ENCODE peak calls at places on chromosomes 7 and 10, in nine cellular contexts. One of them, this sample, is unnamed.

GRCh38 chr7:22219739-22220493 is 137.0 kb downstream of the RAPGEF5 start:
- DNase-seq in tibial nerve: no peak
- DNase-seq in mesendoderm: no peak
- DNase-seq in fibroblast of lung: no peak
- DNase-seq in CD4-positive, alpha-beta T cell: no peak
- DNase-seq in right cardiac atrium: no peak
- DNase-seq in right lobe of liver: no peak
- DNase-seq in dorsolateral prefrontal cortex: no peak
- DNase-seq in HCT116: no peak
- DNase-seq in this sample: no peak

GRCh38 chr7:12647364-12648219 is 39.8 kb upstream of the ARL4A start:
- DNase-seq in tibial nerve: no peak
- DNase-seq in mesendoderm: peak; percentile 39
- DNase-seq in fibroblast of lung: peak; percentile 65
- DNase-seq in CD4-positive, alpha-beta T cell: no peak
- DNase-seq in right cardiac atrium: no peak
- DNase-seq in right lobe of liver: no peak
- DNase-seq in dorsolateral prefrontal cortex: no peak
- DNase-seq in HCT116: peak; percentile 80
- DNase-seq in this sample: no peak

GRCh38 chr10:57188846-57189245 is 827.8 kb upstream of the ZWINT start:
- DNase-seq in tibial nerve: no peak
- DNase-seq in mesendoderm: no peak
- DNase-seq in fibroblast of lung: no peak
- DNase-seq in CD4-positive, alpha-beta T cell: no peak
- DNase-seq in right cardiac atrium: no peak
- DNase-seq in right lobe of liver: no peak
- DNase-seq in dorsolateral prefrontal cortex: no peak
- DNase-seq in HCT116: no peak
- DNase-seq in this sample: no peak

GRCh38 chr10:132383751-132384181 is 13.2 kb upstream of the PWWP2B start:
- DNase-seq in tibial nerve: no peak
- DNase-seq in mesendoderm: no peak
- DNase-seq in fibroblast of lung: no peak
- DNase-seq in CD4-positive, alpha-beta T cell: no peak
- DNase-seq in right cardiac atrium: peak; percentile 8
- DNase-seq in right lobe of liver: no peak
- DNase-seq in dorsolateral prefrontal cortex: no peak
- DNase-seq in HCT116: no peak
- DNase-seq in this sample: peak; percentile 34

GRCh38 chr7:1357601-1358271 is 101.5 kb downstream of the MICALL2 start:
- DNase-seq in tibial nerve: no peak
- DNase-seq in mesendoderm: no peak
- DNase-seq in fibroblast of lung: no peak
- DNase-seq in CD4-positive, alpha-beta T cell: no peak
- DNase-seq in right cardiac atrium: no peak
- DNase-seq in right lobe of liver: no peak
- DNase-seq in dorsolateral prefrontal cortex: peak; percentile 30
- DNase-seq in HCT116: no peak
- DNase-seq in this sample: peak; percentile 29

GRCh38 chr10:123096452-123096851 is 39.3 kb upstream of the HMX3 start:
- DNase-seq in tibial nerve: no peak
- DNase-seq in mesendoderm: peak; percentile 12
- DNase-seq in fibroblast of lung: no peak
- DNase-seq in CD4-positive, alpha-beta T cell: no peak
- DNase-seq in right cardiac atrium: no peak
- DNase-seq in right lobe of liver: no peak
- DNase-seq in dorsolateral prefrontal cortex: no peak
- DNase-seq in HCT116: no peak
- DNase-seq in this sample: no peak

GRCh38 chr7:4871930-4872675 is 10.3 kb upstream of the PAPOLB start:
- DNase-seq in tibial nerve: no peak
- DNase-seq in mesendoderm: peak; percentile 87
- DNase-seq in fibroblast of lung: no peak
- DNase-seq in CD4-positive, alpha-beta T cell: no peak
- DNase-seq in right cardiac atrium: no peak
- DNase-seq in right lobe of liver: no peak
- DNase-seq in dorsolateral prefrontal cortex: no peak
- DNase-seq in HCT116: no peak
- DNase-seq in this sample: no peak

GRCh38 chr10:94129393-94130130 is 135.8 kb downstream of the PLCE1 start:
- DNase-seq in tibial nerve: no peak
- DNase-seq in mesendoderm: no peak
- DNase-seq in fibroblast of lung: peak; percentile 63
- DNase-seq in CD4-positive, alpha-beta T cell: no peak
- DNase-seq in right cardiac atrium: peak; percentile 42
- DNase-seq in right lobe of liver: no peak
- DNase-seq in dorsolateral prefrontal cortex: no peak
- DNase-seq in HCT116: no peak
- DNase-seq in this sample: no peak

GRCh38 chr10:51425431-51425830 is 274.0 kb downstream of the CSTF2T start:
- DNase-seq in tibial nerve: no peak
- DNase-seq in mesendoderm: no peak
- DNase-seq in fibroblast of lung: peak; percentile 64
- DNase-seq in CD4-positive, alpha-beta T cell: no peak
- DNase-seq in right cardiac atrium: peak; percentile 31
- DNase-seq in right lobe of liver: no peak
- DNase-seq in dorsolateral prefrontal cortex: no peak
- DNase-seq in HCT116: no peak
- DNase-seq in this sample: no peak

GRCh38 chr10:132328738-132329137 is 3.3 kb upstream of the LRRC27 start:
- DNase-seq in tibial nerve: no peak
- DNase-seq in mesendoderm: no peak
- DNase-seq in fibroblast of lung: no peak
- DNase-seq in CD4-positive, alpha-beta T cell: no peak
- DNase-seq in right cardiac atrium: peak; percentile 87
- DNase-seq in right lobe of liver: no peak
- DNase-seq in dorsolateral prefrontal cortex: no peak
- DNase-seq in HCT116: no peak
- DNase-seq in this sample: peak; percentile 39

GRCh38 chr7:146937836-146938235 is 821.2 kb downstream of the CNTNAP2 start:
- DNase-seq in tibial nerve: no peak
- DNase-seq in mesendoderm: no peak
- DNase-seq in fibroblast of lung: no peak
- DNase-seq in CD4-positive, alpha-beta T cell: no peak
- DNase-seq in right cardiac atrium: no peak
- DNase-seq in right lobe of liver: no peak
- DNase-seq in dorsolateral prefrontal cortex: no peak
- DNase-seq in HCT116: no peak
- DNase-seq in this sample: no peak

GRCh38 chr10:121722665-121723064 is 124.4 kb upstream of the FGFR2 start:
- DNase-seq in tibial nerve: no peak
- DNase-seq in mesendoderm: no peak
- DNase-seq in fibroblast of lung: no peak
- DNase-seq in CD4-positive, alpha-beta T cell: no peak
- DNase-seq in right cardiac atrium: no peak
- DNase-seq in right lobe of liver: no peak
- DNase-seq in dorsolateral prefrontal cortex: no peak
- DNase-seq in HCT116: no peak
- DNase-seq in this sample: no peak

GRCh38 chr10:126063353-126063791 is 167.0 kb downstream of the FANK1 start:
- DNase-seq in tibial nerve: no peak
- DNase-seq in mesendoderm: peak; percentile 40
- DNase-seq in fibroblast of lung: peak; percentile 82
- DNase-seq in CD4-positive, alpha-beta T cell: no peak
- DNase-seq in right cardiac atrium: no peak
- DNase-seq in right lobe of liver: no peak
- DNase-seq in dorsolateral prefrontal cortex: no peak
- DNase-seq in HCT116: peak; percentile 19
- DNase-seq in this sample: no peak

GRCh38 chr10:92490387-92490786 is 83.5 kb downstream of the IDE start:
- DNase-seq in tibial nerve: no peak
- DNase-seq in mesendoderm: no peak
- DNase-seq in fibroblast of lung: no peak
- DNase-seq in CD4-positive, alpha-beta T cell: no peak
- DNase-seq in right cardiac atrium: no peak
- DNase-seq in right lobe of liver: no peak
- DNase-seq in dorsolateral prefrontal cortex: no peak
- DNase-seq in HCT116: no peak
- DNase-seq in this sample: no peak

DNA sequence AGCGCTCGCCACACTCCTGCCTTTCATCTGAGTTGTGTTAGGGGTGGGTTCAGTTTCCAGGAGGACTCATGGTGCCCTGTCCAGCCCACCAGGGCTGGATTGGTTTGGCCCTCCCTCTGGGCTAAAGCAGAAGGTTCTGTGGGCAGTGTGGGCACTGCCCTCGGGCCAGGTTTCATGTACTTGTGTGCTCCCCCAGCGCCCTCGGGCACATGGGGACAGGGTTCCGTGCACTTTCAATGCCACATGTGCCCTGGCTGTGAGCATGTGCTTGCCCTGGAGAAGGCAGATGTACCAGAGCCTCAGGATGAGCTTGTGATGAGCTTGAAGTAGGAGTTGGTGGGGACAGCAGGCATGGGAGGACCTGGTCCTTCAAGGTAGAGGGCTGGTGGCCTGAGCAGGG is 35.6 kb upstream of the ZNF716 start:
- DNase-seq in tibial nerve: no peak
- DNase-seq in mesendoderm: no peak
- DNase-seq in fibroblast of lung: no peak
- DNase-seq in CD4-positive, alpha-beta T cell: no peak
- DNase-seq in right cardiac atrium: no peak
- DNase-seq in right lobe of liver: no peak
- DNase-seq in dorsolateral prefrontal cortex: no peak
- DNase-seq in HCT116: no peak
- DNase-seq in this sample: no peak
- H3K27me3 ChIP-seq in tibial nerve: no peaks in the 10 kb centered on the region
- H3K27me3 ChIP-seq in mesendoderm: no peaks in the 10 kb centered on the region
- H3K27me3 ChIP-seq in fibroblast of lung: no peaks in the 10 kb centered on the region
- H3K27me3 ChIP-seq in CD4-positive, alpha-beta T cell: no peaks in the 10 kb centered on the region
- H3K27me3 ChIP-seq in right cardiac atrium: no peaks in the 10 kb centered on the region
- H3K27me3 ChIP-seq in right lobe of liver: no peaks in the 10 kb centered on the region
- H3K27me3 ChIP-seq in dorsolateral prefrontal cortex: no peaks in the 10 kb centered on the region
- H3K27me3 ChIP-seq in HCT116: no peaks in the 10 kb centered on the region
- H3K27me3 ChIP-seq in this sample: no peaks in the 10 kb centered on the region

DNA sequence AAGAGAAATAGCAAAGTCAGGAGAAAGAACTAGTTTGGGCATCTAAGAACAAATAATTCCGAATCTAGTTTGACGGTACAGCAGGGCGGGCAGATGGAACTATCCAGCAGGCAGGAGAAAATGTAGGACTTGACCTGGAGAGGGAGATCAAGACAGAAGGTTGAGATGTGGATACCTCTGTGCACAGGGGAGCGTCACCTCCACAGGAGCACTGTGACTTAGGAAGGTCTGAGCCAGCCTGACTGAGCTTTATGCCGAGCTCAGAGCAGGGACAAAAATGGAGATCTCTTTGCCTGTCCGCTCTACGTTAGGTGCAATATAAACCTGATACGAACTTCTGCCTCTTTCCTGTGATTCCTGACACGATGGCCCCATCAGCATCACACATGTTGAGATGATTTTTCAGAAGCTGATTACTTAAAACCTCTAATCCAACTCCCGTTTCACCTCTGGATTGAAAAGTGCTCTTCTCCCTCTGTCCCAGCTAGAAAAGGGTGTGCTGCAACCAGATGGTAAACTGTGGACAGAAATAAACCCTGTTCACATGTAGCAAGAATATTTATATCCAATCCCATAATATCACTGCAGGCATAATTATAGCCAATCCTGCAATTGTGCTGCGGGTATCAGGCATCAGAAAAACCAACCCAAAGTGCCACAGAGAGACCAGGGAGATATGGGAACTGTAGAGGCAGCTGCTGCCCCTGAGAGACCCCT is 13.6 kb upstream of the SORBS1 start:
- DNase-seq in tibial nerve: no peak
- DNase-seq in mesendoderm: no peak
- DNase-seq in fibroblast of lung: no peak
- DNase-seq in CD4-positive, alpha-beta T cell: no peak
- DNase-seq in right cardiac atrium: no peak
- DNase-seq in right lobe of liver: no peak
- DNase-seq in dorsolateral prefrontal cortex: no peak
- DNase-seq in HCT116: no peak
- DNase-seq in this sample: no peak
- H3K27me3 ChIP-seq in tibial nerve: no peaks in the 10 kb centered on the region
- H3K27me3 ChIP-seq in mesendoderm: no peaks in the 10 kb centered on the region
- H3K27me3 ChIP-seq in fibroblast of lung: no peaks in the 10 kb centered on the region
- H3K27me3 ChIP-seq in CD4-positive, alpha-beta T cell: peaks cover 3% of the 10 kb centered on the region
- H3K27me3 ChIP-seq in right cardiac atrium: no peaks in the 10 kb centered on the region
- H3K27me3 ChIP-seq in right lobe of liver: no peaks in the 10 kb centered on the region
- H3K27me3 ChIP-seq in dorsolateral prefrontal cortex: no peaks in the 10 kb centered on the region
- H3K27me3 ChIP-seq in HCT116: peaks cover 17% of the 10 kb centered on the region
- H3K27me3 ChIP-seq in this sample: no peaks in the 10 kb centered on the region

DNA sequence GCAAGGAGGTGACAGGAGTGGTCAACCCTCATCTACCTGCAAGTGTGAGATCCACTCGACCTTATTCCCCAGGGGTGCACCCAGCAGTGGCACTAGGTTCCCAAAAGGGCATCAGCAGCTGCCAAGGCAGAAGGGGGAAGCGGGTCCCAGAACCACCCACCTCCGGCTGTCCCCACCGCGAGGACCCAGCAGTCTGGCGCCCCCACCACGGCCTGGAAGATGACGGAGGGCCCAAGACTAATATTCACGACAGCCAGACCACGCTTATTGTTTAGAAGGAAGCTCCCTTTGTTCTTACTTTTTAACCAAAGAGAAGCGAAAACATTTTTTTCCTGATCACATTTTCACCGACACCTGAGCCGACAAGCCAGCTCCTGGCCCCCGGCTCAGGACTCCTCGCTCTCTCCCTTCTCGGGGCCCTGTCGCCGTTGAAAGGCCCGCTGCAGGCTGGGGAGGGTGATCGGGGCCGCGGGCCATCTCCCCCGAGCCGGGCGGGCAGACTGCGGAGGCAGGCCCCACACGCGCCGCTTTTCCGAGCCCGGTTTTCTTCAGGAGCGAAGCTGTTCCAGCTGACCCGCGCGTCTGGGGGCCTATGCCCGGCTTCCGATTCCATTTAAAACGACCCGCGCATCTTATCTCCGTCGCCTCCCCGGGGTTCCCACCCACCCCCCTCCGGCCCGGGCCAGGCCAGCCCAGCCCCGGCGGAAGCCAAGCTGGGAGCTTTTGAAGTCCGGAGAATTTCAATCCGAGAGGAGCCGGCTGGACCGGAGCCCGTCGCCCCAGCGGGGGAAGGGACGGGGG is 3.4 kb upstream of the EVX1 start:
- DNase-seq in tibial nerve: no peak
- DNase-seq in mesendoderm: peak; percentile 79
- DNase-seq in fibroblast of lung: no peak
- DNase-seq in CD4-positive, alpha-beta T cell: no peak
- DNase-seq in right cardiac atrium: no peak
- DNase-seq in right lobe of liver: no peak
- DNase-seq in dorsolateral prefrontal cortex: no peak
- DNase-seq in HCT116: no peak
- DNase-seq in this sample: no peak
- H3K27me3 ChIP-seq in tibial nerve: peaks cover 2% of the 10 kb centered on the region
- H3K27me3 ChIP-seq in mesendoderm: no peaks in the 10 kb centered on the region
- H3K27me3 ChIP-seq in fibroblast of lung: peaks cover 85% of the 10 kb centered on the region
- H3K27me3 ChIP-seq in CD4-positive, alpha-beta T cell: peaks cover 96% of the 10 kb centered on the region
- H3K27me3 ChIP-seq in right cardiac atrium: no peaks in the 10 kb centered on the region
- H3K27me3 ChIP-seq in right lobe of liver: peaks cover 9% of the 10 kb centered on the region
- H3K27me3 ChIP-seq in dorsolateral prefrontal cortex: peaks cover 84% of the 10 kb centered on the region
- H3K27me3 ChIP-seq in HCT116: no peaks in the 10 kb centered on the region
- H3K27me3 ChIP-seq in this sample: peaks cover 76% of the 10 kb centered on the region

DNA sequence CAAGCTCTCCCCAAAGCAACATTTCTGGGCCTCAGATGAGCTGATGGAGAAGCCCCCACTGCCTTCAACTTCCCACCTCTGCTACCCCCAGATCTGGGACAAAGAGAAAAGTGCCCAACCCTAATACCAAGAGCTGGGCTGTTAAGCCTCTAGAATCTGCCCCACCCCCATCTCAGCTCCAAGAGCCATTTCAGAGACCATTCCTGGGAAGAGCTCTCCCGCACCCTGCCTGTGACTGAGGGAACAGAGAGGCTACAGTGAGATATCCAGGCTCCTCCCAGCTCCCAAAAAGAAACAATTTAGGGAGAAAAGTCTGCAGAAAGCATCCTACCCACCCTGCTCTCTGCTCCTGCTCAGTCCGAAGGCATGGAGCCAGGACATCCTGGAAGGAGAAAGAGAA is 2.5 kb upstream of the KCNH2 start:
- DNase-seq in tibial nerve: no peak
- DNase-seq in mesendoderm: peak; percentile 71
- DNase-seq in fibroblast of lung: no peak
- DNase-seq in CD4-positive, alpha-beta T cell: no peak
- DNase-seq in right cardiac atrium: no peak
- DNase-seq in right lobe of liver: no peak
- DNase-seq in dorsolateral prefrontal cortex: no peak
- DNase-seq in HCT116: no peak
- DNase-seq in this sample: no peak
- H3K27me3 ChIP-seq in tibial nerve: no peaks in the 10 kb centered on the region
- H3K27me3 ChIP-seq in mesendoderm: peaks cover 5% of the 10 kb centered on the region
- H3K27me3 ChIP-seq in fibroblast of lung: peaks cover 41% of the 10 kb centered on the region
- H3K27me3 ChIP-seq in CD4-positive, alpha-beta T cell: peaks cover 31% of the 10 kb centered on the region
- H3K27me3 ChIP-seq in right cardiac atrium: no peaks in the 10 kb centered on the region
- H3K27me3 ChIP-seq in right lobe of liver: no peaks in the 10 kb centered on the region
- H3K27me3 ChIP-seq in dorsolateral prefrontal cortex: no peaks in the 10 kb centered on the region
- H3K27me3 ChIP-seq in HCT116: peaks cover 40% of the 10 kb centered on the region
- H3K27me3 ChIP-seq in this sample: peaks cover 9% of the 10 kb centered on the region